ENCODE peak calls at places on chromosomes 5 and 9, in nine cellular contexts. One of them, this sample, is unnamed. For H3K27me3 and H3K36me3, the result is how much of the 10 kb centered on the place peaks cover.

GRCh38 chr5:132257131-132258101 is at the start of gene PDLIM4:
- DNase-seq in HAP-1: no peak
- DNase-seq in hepatocyte: peak
- DNase-seq in cardiac muscle cell: peak
- DNase-seq in fibroblast of lung: peak
- DNase-seq in GM12878: no peak
- DNase-seq in CD8-positive, alpha-beta T cell: peak
- DNase-seq in body of pancreas: no peak
- DNase-seq in A673: peak
- DNase-seq in this sample: peak

GRCh38 chr5:41708604-41708940 is 161.7 kb downstream of the OXCT1 start:
- DNase-seq in HAP-1: no peak
- DNase-seq in hepatocyte: no peak
- DNase-seq in cardiac muscle cell: no peak
- DNase-seq in fibroblast of lung: no peak
- DNase-seq in GM12878: no peak
- DNase-seq in CD8-positive, alpha-beta T cell: no peak
- DNase-seq in body of pancreas: no peak
- DNase-seq in A673: no peak
- DNase-seq in this sample: no peak

GRCh38 chr5:137341831-137342230 is 157.3 kb downstream of the SPOCK1 start:
- DNase-seq in HAP-1: no peak
- DNase-seq in hepatocyte: no peak
- DNase-seq in cardiac muscle cell: no peak
- DNase-seq in fibroblast of lung: no peak
- DNase-seq in GM12878: no peak
- DNase-seq in CD8-positive, alpha-beta T cell: no peak
- DNase-seq in body of pancreas: no peak
- DNase-seq in A673: no peak
- DNase-seq in this sample: no peak

GRCh38 chr9:126699401-126699851 is 85.7 kb downstream of the LMX1B start:
- DNase-seq in HAP-1: no peak
- DNase-seq in hepatocyte: no peak
- DNase-seq in cardiac muscle cell: no peak
- DNase-seq in fibroblast of lung: no peak
- DNase-seq in GM12878: no peak
- DNase-seq in CD8-positive, alpha-beta T cell: no peak
- DNase-seq in body of pancreas: no peak
- DNase-seq in A673: no peak
- DNase-seq in this sample: peak

GRCh38 chr5:75660678-75661465 is 49.6 kb downstream of the ANKDD1B start:
- DNase-seq in HAP-1: no peak
- DNase-seq in hepatocyte: no peak
- DNase-seq in cardiac muscle cell: no peak
- DNase-seq in fibroblast of lung: no peak
- DNase-seq in GM12878: peak
- DNase-seq in CD8-positive, alpha-beta T cell: no peak
- DNase-seq in body of pancreas: no peak
- DNase-seq in A673: no peak
- DNase-seq in this sample: no peak

GRCh38 chr5:9513825-9514224 is 32.0 kb downstream of the SEMA5A start:
- DNase-seq in HAP-1: no peak
- DNase-seq in hepatocyte: peak
- DNase-seq in cardiac muscle cell: peak
- DNase-seq in fibroblast of lung: no peak
- DNase-seq in GM12878: no peak
- DNase-seq in CD8-positive, alpha-beta T cell: no peak
- DNase-seq in body of pancreas: no peak
- DNase-seq in A673: no peak
- DNase-seq in this sample: peak

GRCh38 chr5:141636413-141637265 is at the start of the genes HDAC3 and RELL2:
- DNase-seq in HAP-1: peak
- DNase-seq in hepatocyte: peak
- DNase-seq in cardiac muscle cell: peak
- DNase-seq in fibroblast of lung: peak
- DNase-seq in GM12878: no peak
- DNase-seq in CD8-positive, alpha-beta T cell: peak
- DNase-seq in body of pancreas: peak
- DNase-seq in A673: peak
- DNase-seq in this sample: peak

GRCh38 chr5:81303563-81303962 is 2.2 kb downstream of the ZCCHC9 start:
- DNase-seq in HAP-1: no peak
- DNase-seq in hepatocyte: no peak
- DNase-seq in cardiac muscle cell: no peak
- DNase-seq in fibroblast of lung: peak
- DNase-seq in GM12878: no peak
- DNase-seq in CD8-positive, alpha-beta T cell: no peak
- DNase-seq in body of pancreas: no peak
- DNase-seq in A673: no peak
- DNase-seq in this sample: no peak

GRCh38 chr5:14364576-14365472 is 216.8 kb upstream of the OTULINL start:
- DNase-seq in HAP-1: no peak
- DNase-seq in hepatocyte: peak
- DNase-seq in cardiac muscle cell: peak
- DNase-seq in fibroblast of lung: no peak
- DNase-seq in GM12878: no peak
- DNase-seq in CD8-positive, alpha-beta T cell: peak
- DNase-seq in body of pancreas: peak
- DNase-seq in A673: no peak
- DNase-seq in this sample: peak

GRCh38 chr5:33311893-33312292 is 128.9 kb upstream of the TARS1 start:
- DNase-seq in HAP-1: no peak
- DNase-seq in hepatocyte: no peak
- DNase-seq in cardiac muscle cell: no peak
- DNase-seq in fibroblast of lung: peak
- DNase-seq in GM12878: no peak
- DNase-seq in CD8-positive, alpha-beta T cell: no peak
- DNase-seq in body of pancreas: no peak
- DNase-seq in A673: no peak
- DNase-seq in this sample: no peak

GRCh38 chr5:80757290-80757689 is 102.5 kb upstream of the DHFR start:
- DNase-seq in HAP-1: no peak
- DNase-seq in hepatocyte: no peak
- DNase-seq in cardiac muscle cell: no peak
- DNase-seq in fibroblast of lung: no peak
- DNase-seq in GM12878: no peak
- DNase-seq in CD8-positive, alpha-beta T cell: no peak
- DNase-seq in body of pancreas: no peak
- DNase-seq in A673: no peak
- DNase-seq in this sample: no peak

GRCh38 chr5:160542281-160542680 is 120.6 kb downstream of the PTTG1 start:
- DNase-seq in HAP-1: no peak
- DNase-seq in hepatocyte: no peak
- DNase-seq in cardiac muscle cell: no peak
- DNase-seq in fibroblast of lung: peak
- DNase-seq in GM12878: no peak
- DNase-seq in CD8-positive, alpha-beta T cell: no peak
- DNase-seq in body of pancreas: no peak
- DNase-seq in A673: no peak
- DNase-seq in this sample: no peak

DNA sequence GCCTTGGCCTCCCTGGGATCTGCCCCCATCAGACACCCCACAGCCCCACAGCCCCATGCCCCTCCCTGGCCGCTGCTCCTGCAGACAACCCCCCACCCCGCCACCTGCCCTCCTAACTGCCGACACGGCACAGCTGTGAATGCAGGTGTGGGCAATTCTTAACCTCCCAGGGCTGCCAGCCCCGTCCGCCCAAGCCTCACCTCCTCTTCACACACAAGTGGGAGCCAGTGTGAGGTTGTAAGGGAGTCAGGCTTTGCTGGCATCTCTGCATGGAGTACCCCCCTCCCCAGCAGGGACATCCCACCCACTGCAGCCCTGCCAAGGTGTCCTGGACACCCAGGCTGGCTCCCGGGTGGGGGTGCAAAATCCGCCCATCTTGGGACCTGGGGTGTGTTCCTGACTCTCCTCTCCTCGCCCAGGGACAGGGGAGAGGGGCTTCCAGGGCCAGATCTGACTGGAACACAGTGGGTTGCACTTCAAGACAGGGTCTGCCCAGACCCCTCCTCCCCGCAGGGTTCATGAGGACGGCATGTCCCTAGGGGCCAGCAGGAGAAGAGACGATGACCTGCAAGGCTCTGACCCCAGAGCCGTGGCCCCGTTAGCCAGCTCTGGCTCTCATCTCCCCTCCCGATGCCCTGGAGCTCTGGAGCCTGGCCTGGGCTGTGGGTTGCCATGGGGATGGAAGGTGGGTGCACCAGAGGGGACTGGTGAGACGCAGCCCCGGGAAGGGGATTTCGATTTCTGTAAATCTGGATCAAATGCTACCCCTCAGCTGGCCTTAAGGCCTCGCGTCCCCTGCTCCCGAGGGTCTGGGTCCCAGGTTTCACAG is 34.4 kb downstream of the SARDH start:
- DNase-seq in HAP-1: no peak
- DNase-seq in hepatocyte: no peak
- DNase-seq in cardiac muscle cell: no peak
- DNase-seq in fibroblast of lung: no peak
- DNase-seq in GM12878: no peak
- DNase-seq in CD8-positive, alpha-beta T cell: peak
- DNase-seq in body of pancreas: no peak
- DNase-seq in A673: no peak
- DNase-seq in this sample: no peak
- H3K27me3 ChIP-seq in HAP-1: under half
- H3K27me3 ChIP-seq in hepatocyte: under half
- H3K27me3 ChIP-seq in cardiac muscle cell: under half
- H3K27me3 ChIP-seq in fibroblast of lung: under half
- H3K27me3 ChIP-seq in GM12878: under half
- H3K27me3 ChIP-seq in CD8-positive, alpha-beta T cell: under half
- H3K27me3 ChIP-seq in body of pancreas: under half
- H3K27me3 ChIP-seq in A673: under half
- H3K27me3 ChIP-seq in this sample: under half

GRCh38 chr5:6623941-6624340 is 8.9 kb downstream of the NSUN2 start:
- DNase-seq in HAP-1: no peak
- DNase-seq in hepatocyte: no peak
- DNase-seq in cardiac muscle cell: no peak
- DNase-seq in fibroblast of lung: no peak
- DNase-seq in GM12878: no peak
- DNase-seq in CD8-positive, alpha-beta T cell: no peak
- DNase-seq in body of pancreas: no peak
- DNase-seq in A673: no peak
- DNase-seq in this sample: no peak

GRCh38 chr5:6623228-6623627 is 9.6 kb downstream of the NSUN2 start:
- DNase-seq in HAP-1: no peak
- DNase-seq in hepatocyte: no peak
- DNase-seq in cardiac muscle cell: no peak
- DNase-seq in fibroblast of lung: no peak
- DNase-seq in GM12878: no peak
- DNase-seq in CD8-positive, alpha-beta T cell: no peak
- DNase-seq in body of pancreas: no peak
- DNase-seq in A673: no peak
- DNase-seq in this sample: no peak

GRCh38 chr5:6632324-6632930 is 417 bp downstream of the NSUN2 start:
- DNase-seq in HAP-1: no peak
- DNase-seq in hepatocyte: no peak
- DNase-seq in cardiac muscle cell: no peak
- DNase-seq in fibroblast of lung: no peak
- DNase-seq in GM12878: no peak
- DNase-seq in CD8-positive, alpha-beta T cell: no peak
- DNase-seq in body of pancreas: peak
- DNase-seq in A673: no peak
- DNase-seq in this sample: no peak

GRCh38 chr5:6631441-6631840 is 1.4 kb downstream of the NSUN2 start:
- DNase-seq in HAP-1: no peak
- DNase-seq in hepatocyte: no peak
- DNase-seq in cardiac muscle cell: no peak
- DNase-seq in fibroblast of lung: no peak
- DNase-seq in GM12878: no peak
- DNase-seq in CD8-positive, alpha-beta T cell: no peak
- DNase-seq in body of pancreas: no peak
- DNase-seq in A673: no peak
- DNase-seq in this sample: no peak

GRCh38 chr5:6626494-6626893 is 6.3 kb downstream of the NSUN2 start:
- DNase-seq in HAP-1: no peak
- DNase-seq in hepatocyte: no peak
- DNase-seq in cardiac muscle cell: no peak
- DNase-seq in fibroblast of lung: no peak
- DNase-seq in GM12878: no peak
- DNase-seq in CD8-positive, alpha-beta T cell: no peak
- DNase-seq in body of pancreas: no peak
- DNase-seq in A673: no peak
- DNase-seq in this sample: no peak
- H3K36me3 ChIP-seq in HAP-1: half or more
- H3K36me3 ChIP-seq in hepatocyte: under half
- H3K36me3 ChIP-seq in cardiac muscle cell: half or more
- H3K36me3 ChIP-seq in fibroblast of lung: under half
- H3K36me3 ChIP-seq in GM12878: half or more
- H3K36me3 ChIP-seq in CD8-positive, alpha-beta T cell: under half
- H3K36me3 ChIP-seq in body of pancreas: under half
- H3K36me3 ChIP-seq in A673: half or more
- H3K36me3 ChIP-seq in this sample: under half

GRCh38 chr5:89042746-89043145 is 159.8 kb upstream of the MEF2C start:
- DNase-seq in HAP-1: no peak
- DNase-seq in hepatocyte: no peak
- DNase-seq in cardiac muscle cell: no peak
- DNase-seq in fibroblast of lung: no peak
- DNase-seq in GM12878: no peak
- DNase-seq in CD8-positive, alpha-beta T cell: no peak
- DNase-seq in body of pancreas: no peak
- DNase-seq in A673: no peak
- DNase-seq in this sample: no peak

GRCh38 chr5:89034588-89034987 is 151.6 kb upstream of the MEF2C start:
- DNase-seq in HAP-1: no peak
- DNase-seq in hepatocyte: no peak
- DNase-seq in cardiac muscle cell: no peak
- DNase-seq in fibroblast of lung: peak
- DNase-seq in GM12878: no peak
- DNase-seq in CD8-positive, alpha-beta T cell: no peak
- DNase-seq in body of pancreas: no peak
- DNase-seq in A673: no peak
- DNase-seq in this sample: no peak

GRCh38 chr5:89041249-89041808 is 158.3 kb upstream of the MEF2C start:
- DNase-seq in HAP-1: no peak
- DNase-seq in hepatocyte: no peak
- DNase-seq in cardiac muscle cell: no peak
- DNase-seq in fibroblast of lung: no peak
- DNase-seq in GM12878: no peak
- DNase-seq in CD8-positive, alpha-beta T cell: no peak
- DNase-seq in body of pancreas: no peak
- DNase-seq in A673: no peak
- DNase-seq in this sample: no peak

GRCh38 chr5:89036166-89036565 is 153.2 kb upstream of the MEF2C start:
- DNase-seq in HAP-1: no peak
- DNase-seq in hepatocyte: no peak
- DNase-seq in cardiac muscle cell: no peak
- DNase-seq in fibroblast of lung: no peak
- DNase-seq in GM12878: no peak
- DNase-seq in CD8-positive, alpha-beta T cell: no peak
- DNase-seq in body of pancreas: no peak
- DNase-seq in A673: no peak
- DNase-seq in this sample: no peak

GRCh38 chr5:89037090-89037489 is 154.1 kb upstream of the MEF2C start:
- DNase-seq in HAP-1: no peak
- DNase-seq in hepatocyte: no peak
- DNase-seq in cardiac muscle cell: no peak
- DNase-seq in fibroblast of lung: peak
- DNase-seq in GM12878: no peak
- DNase-seq in CD8-positive, alpha-beta T cell: no peak
- DNase-seq in body of pancreas: no peak
- DNase-seq in A673: no peak
- DNase-seq in this sample: no peak
- H3K4me3 ChIP-seq in HAP-1: no peak
- H3K4me3 ChIP-seq in hepatocyte: no peak
- H3K4me3 ChIP-seq in cardiac muscle cell: no peak
- H3K4me3 ChIP-seq in fibroblast of lung: no peak
- H3K4me3 ChIP-seq in GM12878: no peak
- H3K4me3 ChIP-seq in CD8-positive, alpha-beta T cell: no peak
- H3K4me3 ChIP-seq in body of pancreas: no peak
- H3K4me3 ChIP-seq in A673: no peak
- H3K4me3 ChIP-seq in this sample: no peak

GRCh38 chr5:994272-994607 is 14.4 kb upstream of the NKD2 start:
- DNase-seq in HAP-1: no peak
- DNase-seq in hepatocyte: no peak
- DNase-seq in cardiac muscle cell: no peak
- DNase-seq in fibroblast of lung: no peak
- DNase-seq in GM12878: no peak
- DNase-seq in CD8-positive, alpha-beta T cell: no peak
- DNase-seq in body of pancreas: no peak
- DNase-seq in A673: no peak
- DNase-seq in this sample: no peak
- H3K27me3 ChIP-seq in HAP-1: under half
- H3K27me3 ChIP-seq in hepatocyte: under half
- H3K27me3 ChIP-seq in cardiac muscle cell: under half
- H3K27me3 ChIP-seq in fibroblast of lung: under half
- H3K27me3 ChIP-seq in GM12878: under half
- H3K27me3 ChIP-seq in CD8-positive, alpha-beta T cell: under half
- H3K27me3 ChIP-seq in body of pancreas: under half
- H3K27me3 ChIP-seq in A673: under half
- H3K27me3 ChIP-seq in this sample: under half